ENCODE peak calls at places on chromosomes 7 and 10, in four cellular contexts. U, G, Q and V are unnamed samples.

GRCh38 chr7:100888529-100888987 is 957 bp downstream of the UFSP1 start:
- DNase-seq in G (no peak), U (no peak), Q (no peak), V (no peak)

GRCh38 chr10:4046722-4047354 is 261.8 kb upstream of the KLF6 start:
- DNase-seq in G (no peak), Q (no peak), U (no peak), V (no peak)

GRCh38 chr10:29239569-29240472 is 49.0 kb upstream of the LYZL1 start:
- DNase-seq in Q (no peak), U (no peak), G (no peak), V (no peak)

GRCh38 chr7:148436571-148436970 is 154.0 kb upstream of the C7orf33 start:
- DNase-seq in Q (no peak), U (no peak), G (no peak), V (no peak)

GRCh38 chr10:7928511-7928910 is 110.2 kb downstream of the TAF3 start:
- DNase-seq in G (no peak), Q (no peak), U (no peak), V (no peak)

GRCh38 chr10:103709341-103709920 is 145.9 kb downstream of the SH3PXD2A start:
- DNase-seq in Q (no peak), U (peak), G (no peak), V (no peak)

GRCh38 chr7:85489498-85489897 is 302.6 kb upstream of the SEMA3D start:
- DNase-seq in U (peak), G (no peak), Q (peak), V (no peak)

GRCh38 chr10:50990568-50991495 is 83.5 kb upstream of the PRKG1 start:
- DNase-seq in U (peak), Q (no peak), G (no peak), V (no peak)

GRCh38 chr10:129705676-129706075 is 238.6 kb downstream of the MGMT start:
- DNase-seq in Q (no peak), U (no peak), G (no peak), V (no peak)

GRCh38 chr7:31492086-31492485 is 21.8 kb upstream of the ITPRID1 start:
- DNase-seq in Q (no peak), U (no peak), G (no peak), V (no peak)

GRCh38 chr7:31487476-31487875 is 26.4 kb upstream of the ITPRID1 start:
- DNase-seq in U (no peak), Q (no peak), G (no peak), V (no peak)

GRCh38 chr7:31487071-31487470 is 26.8 kb upstream of the ITPRID1 start:
- DNase-seq in G (no peak), Q (no peak), U (no peak), V (no peak)

GRCh38 chr7:31493714-31494181 is 20.1 kb upstream of the ITPRID1 start:
- DNase-seq in Q (no peak), U (no peak), G (no peak), V (no peak)

GRCh38 chr7:31488562-31489203 is 25.2 kb upstream of the ITPRID1 start:
- DNase-seq in G (no peak), Q (no peak), U (no peak), V (peak)
- TF ChIP-seq CTCF in G (no peak), Q (peak), U (peak), V (peak)

GRCh38 chr7:49483142-49483541 is 290.3 kb upstream of the VWC2 start:
- DNase-seq in U (no peak), Q (no peak), G (no peak), V (peak)
- TF ChIP-seq CTCF in U (no peak), Q (no peak), G (no peak), V (peak)

GRCh38 chr7:38070718-38071117 is 107.3 kb upstream of the STARD3NL start:
- DNase-seq in G (no peak), Q (no peak), U (no peak), V (no peak)
- TF ChIP-seq CTCF in G (peak), Q (peak), U (peak), V (peak)

GRCh38 chr10:46545861-46546590 is 10.4 kb downstream of the GPRIN2 start:
- DNase-seq in U (no peak), Q (no peak), G (no peak), V (no peak)

GRCh38 chr10:46543379-46544014 is 13.0 kb downstream of the GPRIN2 start:
- DNase-seq in Q (no peak), G (no peak), U (no peak), V (no peak)

GRCh38 chr10:46546591-46547330 is 9.7 kb downstream of the GPRIN2 start:
- DNase-seq in G (peak), Q (no peak), U (no peak), V (no peak)

GRCh38 chr10:46547331-46547880 is 9.1 kb downstream of the GPRIN2 start:
- DNase-seq in G (peak), Q (no peak), U (no peak), V (no peak)

DNA sequence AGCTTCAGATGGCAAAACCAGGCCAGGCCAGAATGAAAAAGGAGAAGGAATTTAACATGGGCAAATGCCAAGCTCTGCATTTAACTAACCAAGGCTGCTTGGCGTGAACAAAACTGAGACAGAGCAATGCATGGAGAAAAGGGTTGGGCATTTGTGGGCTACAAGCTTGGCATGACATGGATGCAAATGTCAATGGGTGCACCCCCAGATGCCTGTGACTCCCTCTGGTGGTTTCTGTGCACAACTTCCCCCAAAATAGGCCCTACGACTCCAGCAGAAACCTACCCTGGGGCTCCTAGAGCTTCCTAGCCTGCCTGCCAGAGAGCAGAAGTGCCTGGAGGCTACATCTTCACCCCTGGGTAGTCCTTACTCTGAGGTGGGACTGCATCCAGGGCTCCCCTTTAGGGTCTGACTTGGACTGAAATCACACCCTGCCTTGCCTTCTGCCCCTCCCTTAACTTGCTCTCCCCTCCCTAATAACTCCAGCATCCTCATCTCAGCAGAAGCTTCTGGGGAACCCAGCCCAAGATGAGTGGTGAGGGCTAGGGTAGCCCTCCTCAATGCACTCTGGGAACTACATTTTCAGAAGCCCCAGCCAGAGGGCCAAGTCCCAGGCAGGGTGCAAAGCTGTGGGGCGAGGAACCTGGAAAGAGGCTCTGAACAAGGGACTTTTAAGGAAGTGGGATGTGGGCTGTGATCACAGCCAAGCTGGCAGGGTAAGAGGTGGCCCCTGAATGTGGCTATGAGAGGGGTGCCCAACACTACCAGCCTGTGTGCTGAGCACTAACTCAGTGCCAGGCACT is 11.3 kb downstream of the GPRIN2 start:
- DNase-seq in Q (no peak), G (no peak), U (no peak), V (no peak)
- TF ChIP-seq CTCF in Q (peak), G (no peak), U (peak), V (peak)

GRCh38 chr10:114388275-114388674 is 16.0 kb downstream of the AFAP1L2 start:
- DNase-seq in U (no peak), Q (no peak), G (no peak), V (peak)

GRCh38 chr10:114384601-114385000 is 19.7 kb downstream of the AFAP1L2 start:
- DNase-seq in Q (no peak), G (no peak), U (no peak), V (no peak)

GRCh38 chr10:114386446-114386845 is 17.9 kb downstream of the AFAP1L2 start:
- DNase-seq in U (no peak), G (no peak), Q (no peak), V (no peak)

GRCh38 chr10:114389429-114389828 is 14.9 kb downstream of the AFAP1L2 start:
- DNase-seq in Q (no peak), U (peak), G (no peak), V (no peak)

GRCh38 chr10:114387784-114388183 is 16.5 kb downstream of the AFAP1L2 start:
- DNase-seq in G (no peak), Q (no peak), U (no peak), V (no peak)
- TF ChIP-seq CTCF in G (no peak), Q (no peak), U (no peak), V (peak)

GRCh38 chr10:32073676-32074075 is 17.5 kb upstream of the KIF5B start:
- DNase-seq in U (peak), Q (no peak), G (no peak), V (no peak)

GRCh38 chr10:32073128-32073527 is 16.9 kb upstream of the KIF5B start:
- DNase-seq in G (no peak), U (no peak), Q (no peak), V (no peak)

GRCh38 chr10:32072025-32072787 is 16.0 kb upstream of the KIF5B start:
- DNase-seq in G (no peak), U (no peak), Q (no peak), V (no peak)

GRCh38 chr10:32077896-32078295 is 21.7 kb upstream of the KIF5B start:
- DNase-seq in Q (no peak), G (no peak), U (peak), V (no peak)
- TF ChIP-seq CTCF in Q (no peak), G (no peak), U (no peak), V (no peak)